ENCODE peak calls at places on chromosomes 13 and 19, in four cellular contexts. S is CD4-positive, alpha-beta T cell; B is NCI-H1417; C is stimulated activated CD4-positive, alpha-beta T cell treated with anti-CD3 and anti-CD28 coated beads, Interleukin-15, amount 100 ng/mL, for 24 hours. K is an unnamed sample.

GRCh38 chr13:44815507-44816074 is 173.7 kb downstream of the NUFIP1 start:
- DNase-seq in B (no peak), S (no peak), C (peak), K (peak)

GRCh38 chr13:112397108-112397507 is 21.0 kb downstream of the SPACA7 start:
- DNase-seq in C (no peak), S (no peak), B (no peak), K (no peak)

GRCh38 chr19:24040621-24041020 is 46.4 kb upstream of the ZNF254 start:
- DNase-seq in C (no peak), S (no peak), B (no peak), K (no peak)

GRCh38 chr13:110044521-110045200 is 258.3 kb upstream of the IRS2 start:
- DNase-seq in B (peak), C (no peak), S (no peak), K (no peak)

GRCh38 chr13:98443329-98443728 is 133.6 kb downstream of the STK24 start:
- DNase-seq in S (no peak), B (no peak), C (no peak), K (no peak)

GRCh38 chr13:107375701-107376350 is 807.9 kb upstream of the ARGLU1 start:
- DNase-seq in B (no peak), C (no peak), S (no peak), K (no peak)

GRCh38 chr13:51688937-51689336 is 104.7 kb downstream of the WDFY2 start:
- DNase-seq in C (no peak), B (no peak), S (no peak), K (no peak)

GRCh38 chr13:62085337-62085736 is 669.7 kb upstream of the PCDH20 start:
- DNase-seq in C (no peak), B (no peak), S (no peak), K (no peak)

GRCh38 chr19:2035590-2035991 is 15.5 kb downstream of the MKNK2 start:
- DNase-seq in S (no peak), C (no peak), B (no peak), K (no peak)

GRCh38 chr13:74929436-74929835 is 552.5 kb downstream of the TBC1D4 start:
- DNase-seq in B (no peak), S (no peak), C (no peak), K (no peak)

GRCh38 chr19:6073858-6074708 is 36.2 kb downstream of the RFX2 start:
- DNase-seq in S (no peak), C (no peak), B (no peak), K (no peak)

GRCh38 chr19:29771708-29772415 is 39.9 kb upstream of the CCNE1 start:
- DNase-seq in B (no peak), S (no peak), C (peak), K (peak)

GRCh38 chr19:38449518-38449917 is 16.0 kb downstream of the RYR1 start:
- DNase-seq in C (no peak), B (no peak), S (no peak), K (no peak)

GRCh38 chr19:48719263-48720171 is at the start of gene MAMSTR:
- DNase-seq in C (no peak), B (no peak), S (no peak), K (peak)

GRCh38 chr19:3157096-3157845 is 21.3 kb upstream of the S1PR4 start:
- DNase-seq in B (no peak), S (no peak), C (no peak), K (no peak)

GRCh38 chr19:36113895-36114762 is 546 bp downstream of the POLR2I start:
- DNase-seq in C (peak), B (peak), S (no peak), K (no peak)

GRCh38 chr13:102508411-102508810 is 88.4 kb upstream of the TPP2 start:
- DNase-seq in S (no peak), C (no peak), B (no peak), K (no peak)

GRCh38 chr13:40139896-40140520 is 484.5 kb downstream of the COG6 start:
- DNase-seq in S (no peak), B (no peak), C (no peak), K (no peak)

GRCh38 chr13:50082426-50083283 is 67.4 kb downstream of the KCNRG start:
- DNase-seq in C (peak), B (peak), S (peak), K (peak)

GRCh38 chr13:97223711-97224461 is 1.8 kb downstream of the MBNL2 start:
- DNase-seq in B (peak), S (no peak), C (peak), K (peak)

K was measured in activated naive CD8-positive, alpha-beta T cell treated with anti-CD3 and anti-CD28 coated beads, Interleukin-2, amount 50 U/mL, for 24 hours.